ENCODE peak calls at places on chromosomes 5 and 9, in nine cellular contexts. I is testis, N is A549, D is OCI-LY7, P is GM06990, C is neural progenitor cell, T is transverse colon, G is WERI-Rb-1, O is neuronal stem cell. Y is an unnamed sample.

GRCh38 chr5:124743534-124744169 is 2.8 kb downstream of the ZNF608 start:
- DNase-seq in T (peak), D (peak), N (no peak), O (no peak), G (peak), P (no peak), C (peak), I (no peak), Y (no peak)

GRCh38 chr5:138956801-138957200 is 81.7 kb upstream of the LRRTM2 start:
- DNase-seq in D (no peak), I (no peak), P (no peak), O (no peak), C (no peak), N (no peak), T (no peak), G (no peak), Y (no peak)

GRCh38 chr9:124264812-124265211 is 7.1 kb downstream of the NEK6 start:
- DNase-seq in N (no peak), G (no peak), T (peak), C (no peak), P (peak), I (no peak), O (no peak), D (peak), Y (no peak)

GRCh38 chr5:93588586-93589347 is 5.7 kb downstream of the NR2F1 start:
- DNase-seq in I (no peak), C (peak), O (no peak), T (no peak), P (no peak), G (no peak), D (no peak), N (no peak), Y (no peak)

GRCh38 chr9:135307314-135307713 is 172.3 kb upstream of the PPP1R26 start:
- DNase-seq in D (no peak), C (no peak), N (no peak), O (no peak), G (no peak), I (no peak), P (no peak), T (no peak), Y (no peak)

GRCh38 chr9:121674952-121675351 is 23.5 kb downstream of the DAB2IP start:
- DNase-seq in P (no peak), D (no peak), O (no peak), C (no peak), G (no peak), N (no peak), T (no peak), I (no peak), Y (no peak)

GRCh38 chr9:96057155-96057554 is 181.7 kb downstream of the ERCC6L2 start:
- DNase-seq in C (no peak), I (no peak), D (no peak), O (no peak), P (no peak), T (no peak), N (no peak), G (no peak), Y (no peak)

GRCh38 chr5:138696501-138696900 is 56.7 kb upstream of the CTNNA1 start:
- DNase-seq in I (no peak), P (no peak), D (no peak), O (no peak), N (no peak), G (peak), T (no peak), C (no peak), Y (no peak)

GRCh38 chr9:4750021-4750673 is 9.1 kb upstream of the AK3 start:
- DNase-seq in D (peak), O (no peak), P (no peak), I (no peak), N (peak), C (peak), G (no peak), T (no peak), Y (no peak)

GRCh38 chr5:32339198-32339597 is 26.5 kb upstream of the MTMR12 start:
- DNase-seq in T (no peak), D (peak), N (peak), I (no peak), G (no peak), P (no peak), C (peak), O (peak), Y (peak)

GRCh38 chr9:27377147-27377807 is 80.3 kb upstream of the EQTN start:
- DNase-seq in G (peak), C (no peak), I (no peak), P (no peak), O (no peak), N (peak), D (peak), T (no peak), Y (no peak)

GRCh38 chr9:77021928-77022782 is 2.7 kb downstream of the FOXB2 start:
- DNase-seq in I (no peak), G (no peak), O (peak), D (no peak), C (peak), N (no peak), P (no peak), T (no peak), Y (no peak)

GRCh38 chr5:43648499-43649124 is 45.6 kb downstream of the NNT start:
- DNase-seq in N (no peak), G (no peak), O (no peak), D (no peak), C (no peak), P (no peak), I (no peak), T (no peak), Y (no peak)

GRCh38 chr9:137241490-137242328 is 622 bp downstream of the TUBB4B start:
- DNase-seq in I (no peak), T (peak), P (no peak), G (peak), C (peak), D (peak), N (no peak), O (no peak), Y (no peak)

GRCh38 chr9:12652973-12653372 is 40.2 kb upstream of the TYRP1 start:
- DNase-seq in I (no peak), O (no peak), C (no peak), P (no peak), T (no peak), N (no peak), D (no peak), G (no peak), Y (no peak)

GRCh38 chr9:29830815-29831214 is 2257.5 kb upstream of the C9orf72 start:
- DNase-seq in T (peak), I (peak), N (peak), P (no peak), O (peak), G (peak), C (peak), D (no peak), Y (peak)

GRCh38 chr5:156124713-156125112 is 202.3 kb upstream of the SGCD start:
- DNase-seq in N (no peak), P (no peak), T (no peak), O (no peak), G (no peak), I (no peak), D (no peak), C (no peak), Y (no peak)

GRCh38 chr9:127767405-127767804 is 11.1 kb downstream of the SH2D3C start:
- DNase-seq in O (no peak), N (no peak), D (no peak), P (no peak), C (no peak), I (no peak), T (no peak), G (peak), Y (no peak)

GRCh38 chr9:28234133-28234898 is 661.0 kb upstream of the C9orf72 start:
- DNase-seq in G (no peak), O (no peak), N (no peak), D (no peak), I (no peak), C (no peak), P (no peak), T (no peak), Y (no peak)

GRCh38 chr9:96166981-96167380 is 135.0 kb downstream of the HSD17B3 start:
- DNase-seq in T (no peak), D (no peak), G (no peak), P (no peak), C (no peak), O (no peak), N (no peak), I (no peak), Y (no peak)

GRCh38 chr9:121612511-121612998 is 38.9 kb upstream of the DAB2IP start:
- DNase-seq in C (peak), I (no peak), P (no peak), D (no peak), N (peak), G (no peak), O (no peak), T (peak), Y (no peak)

GRCh38 chr5:151424892-151425523 is 22.4 kb upstream of the SLC36A1 start:
- DNase-seq in N (no peak), C (no peak), O (no peak), P (no peak), T (no peak), D (no peak), I (no peak), G (no peak), Y (no peak)

GRCh38 chr5:8756498-8757084 is 789.3 kb downstream of the SEMA5A start:
- DNase-seq in P (no peak), C (peak), T (peak), N (peak), D (peak), O (peak), G (peak), I (peak), Y (peak)

GRCh38 chr5:9375756-9376155 is 170.1 kb downstream of the SEMA5A start:
- DNase-seq in T (no peak), P (no peak), D (no peak), O (no peak), G (no peak), C (no peak), N (no peak), I (no peak), Y (no peak)

GRCh38 chr5:119269061-119269579 is 86.7 kb upstream of the TNFAIP8 start:
- DNase-seq in C (peak), P (no peak), G (peak), T (peak), I (no peak), O (peak), D (peak), N (peak), Y (peak)

GRCh38 chr9:93304574-93305496 is 120.9 kb downstream of the WNK2 start:
- DNase-seq in N (peak), P (no peak), G (peak), D (peak), I (peak), T (peak), C (peak), O (peak), Y (no peak)

GRCh38 chr5:24750356-24750755 is 105.6 kb upstream of the CDH10 start:
- DNase-seq in T (no peak), P (no peak), G (no peak), I (no peak), N (no peak), O (no peak), C (no peak), D (no peak), Y (no peak)

GRCh38 chr5:80343067-80343466 is 23.3 kb downstream of the SPZ1 start:
- DNase-seq in G (no peak), P (no peak), C (no peak), N (no peak), D (no peak), O (no peak), I (no peak), T (no peak), Y (no peak)

GRCh38 chr5:6449465-6450158 is 953 bp downstream of the UBE2QL1 start:
- DNase-seq in C (no peak), D (no peak), N (no peak), I (no peak), O (no peak), T (no peak), P (no peak), G (no peak), Y (no peak)

GRCh38 chr5:65779643-65780042 is 57.6 kb downstream of the NLN start:
- DNase-seq in D (no peak), C (no peak), N (no peak), O (no peak), T (no peak), I (no peak), P (no peak), G (no peak), Y (no peak)

GRCh38 chr9:71079451-71079850 is 42.0 kb downstream of the TRPM3 start:
- DNase-seq in O (no peak), T (no peak), D (no peak), P (no peak), I (no peak), N (peak), G (no peak), C (no peak), Y (no peak)

GRCh38 chr5:102666164-102666951 is 88.7 kb upstream of the PAM start:
- DNase-seq in C (peak), N (no peak), O (peak), D (no peak), T (no peak), P (no peak), I (no peak), G (peak), Y (no peak)

GRCh38 chr5:102663771-102664530 is 91.2 kb upstream of the PAM start:
- DNase-seq in G (no peak), I (no peak), P (no peak), D (no peak), T (no peak), C (no peak), N (no peak), O (no peak), Y (no peak)

GRCh38 chr5:102670224-102670836 is 84.8 kb upstream of the PAM start:
- DNase-seq in N (peak), C (peak), P (no peak), T (no peak), G (peak), O (no peak), D (no peak), I (peak), Y (peak)

GRCh38 chr5:102668220-102668930 is 86.7 kb upstream of the PAM start:
- DNase-seq in G (peak), O (no peak), C (no peak), N (no peak), D (no peak), T (no peak), I (no peak), P (no peak), Y (no peak)

GRCh38 chr5:102664946-102665345 is 90.2 kb upstream of the PAM start:
- DNase-seq in P (no peak), N (no peak), C (no peak), D (no peak), I (no peak), O (no peak), T (no peak), G (no peak), Y (no peak)
- H3K4me3 ChIP-seq in P (no peak), N (no peak), C (no peak), D (no peak), I (no peak), O (no peak), T (no peak), G (no peak), Y (no peak)

GRCh38 chr9:133993635-133994253 is 1.6 kb upstream of the VAV2 start:
- DNase-seq in I (no peak), G (no peak), C (peak), T (no peak), D (no peak), O (no peak), N (no peak), P (no peak), Y (no peak)
- H3K4me3 ChIP-seq in I (peak), G (peak), C (peak), T (peak), D (peak), O (peak), N (peak), P (peak), Y (peak)

DNA sequence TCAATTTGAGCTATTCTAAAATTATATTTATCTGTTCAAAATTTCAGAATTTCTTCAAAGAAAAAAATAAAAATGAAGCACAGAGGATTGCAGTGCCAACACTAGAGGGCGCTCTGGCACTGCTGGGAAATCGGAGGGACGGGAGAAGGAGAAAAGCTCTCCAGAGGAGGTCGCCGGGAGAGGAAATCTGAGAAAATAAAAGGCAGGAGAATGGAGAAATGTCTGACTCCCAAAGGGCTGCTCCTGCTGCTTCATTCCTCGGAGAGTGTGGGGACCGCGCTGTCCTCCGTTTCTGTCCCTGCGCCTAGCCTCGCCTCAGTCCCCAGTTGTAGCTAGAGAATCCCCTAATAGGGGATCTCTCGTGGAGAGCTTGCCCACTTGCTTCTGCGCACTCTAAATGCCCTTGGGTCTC is 40.0 kb upstream of the ARSB start:
- DNase-seq in D (peak), I (peak), T (peak), G (peak), N (peak), C (peak), P (peak), O (peak), Y (peak)
- H3K4me3 ChIP-seq in D (no peak), I (peak), T (peak), G (peak), N (peak), C (peak), P (peak), O (peak), Y (no peak)

GRCh38 chr9:113462781-113463286 is 693 bp upstream of the RGS3 start:
- DNase-seq in I (no peak), O (no peak), T (no peak), P (no peak), G (no peak), D (no peak), C (peak), N (no peak), Y (no peak)

GRCh38 chr9:113461943-113462342 is 1.6 kb upstream of the RGS3 start:
- DNase-seq in N (no peak), P (no peak), C (no peak), G (no peak), T (no peak), D (no peak), I (no peak), O (no peak), Y (no peak)

GRCh38 chr9:113464672-113465271 is 1.2 kb downstream of the RGS3 start:
- DNase-seq in G (no peak), C (no peak), T (no peak), P (no peak), I (peak), O (no peak), D (no peak), N (no peak), Y (no peak)

GRCh38 chr9:113464286-113464660 is 746 bp downstream of the RGS3 start:
- DNase-seq in I (no peak), G (no peak), P (no peak), O (no peak), C (no peak), N (no peak), T (no peak), D (no peak), Y (no peak)

GRCh38 chr9:113463418-113464285 is at the start of gene RGS3:
- DNase-seq in C (peak), I (peak), G (no peak), D (no peak), O (peak), P (no peak), T (peak), N (peak), Y (no peak)
- H3K4me3 ChIP-seq in C (peak), I (peak), G (no peak), D (no peak), O (no peak), P (no peak), T (peak), N (peak), Y (no peak)